ENCODE peak calls at places on chromosomes 5 and 9, in four cellular contexts. P is activated naive CD4-positive, alpha-beta T cell treated with Interleukin-2 at 50 U/mL for 16 hours; L is stimulated activated CD4-positive, alpha-beta T cell treated with anti-CD3 and anti-CD28 coated beads, Interleukin-4, amount 100 ng/mL, for 4 hours; E is neural progenitor cell. H is an unnamed sample.

GRCh38 chr9:33166263-33167083 is 663 bp downstream of the B4GALT1 start:
- DNase-seq in E (peak; percentile 21), L (peak; percentile 29), P (peak; percentile 24), H (peak; percentile 66)

GRCh38 chr5:68086857-68087256 is 128.7 kb upstream of the PIK3R1 start:
- DNase-seq in E (no peak), L (no peak), P (no peak), H (no peak)

GRCh38 chr9:115158666-115159481 is 40.9 kb upstream of the TNC start:
- DNase-seq in E (no peak), P (no peak), L (no peak), H (no peak)

GRCh38 chr9:92970467-92970923 is 23.2 kb downstream of the FGD3 start:
- DNase-seq in L (no peak), E (peak; percentile 91), P (peak; percentile 13), H (peak; percentile 56)

GRCh38 chr9:103168254-103168653 is 173.1 kb downstream of the CYLC2 start:
- DNase-seq in E (no peak), L (no peak), P (no peak), H (no peak)

GRCh38 chr9:71984388-71985069 is 73.1 kb downstream of the C9orf85 start:
- DNase-seq in E (no peak), P (no peak), L (no peak), H (no peak)

GRCh38 chr9:80143899-80144298 is 572.1 kb downstream of the TLE4 start:
- DNase-seq in L (no peak), P (no peak), E (no peak), H (no peak)

GRCh38 chr5:17401509-17402290 is 96.3 kb upstream of the TAF11L2 start:
- DNase-seq in E (peak; percentile 68), L (no peak), P (no peak), H (no peak)

GRCh38 chr5:56833325-56833724 is 18.0 kb downstream of the MAP3K1 start:
- DNase-seq in E (no peak), L (peak; percentile 18), P (peak; percentile 15), H (peak; percentile 68)

GRCh38 chr5:157468293-157468965 is 8.4 kb downstream of the NIPAL4 start:
- DNase-seq in E (no peak), P (no peak), L (no peak), H (no peak)

GRCh38 chr9:93792358-93792757 is 162.8 kb downstream of the BARX1 start:
- DNase-seq in P (no peak), E (no peak), L (no peak), H (no peak)

GRCh38 chr5:35884125-35884788 is 27.6 kb downstream of the IL7R start:
- DNase-seq in L (no peak), E (no peak), P (no peak), H (no peak)

GRCh38 chr5:30502277-30502676 is 691.2 kb upstream of the CDH6 start:
- DNase-seq in L (no peak), P (no peak), E (no peak), H (no peak)

GRCh38 chr5:87004101-87004500 is 263.6 kb upstream of the RASA1 start:
- DNase-seq in L (no peak), P (no peak), E (no peak), H (no peak)

GRCh38 chr9:76905661-76905983 is 292 bp downstream of the PRUNE2 start:
- DNase-seq in P (no peak), E (no peak), L (no peak), H (no peak)

GRCh38 chr9:123724211-123724831 is 205.6 kb downstream of the DENND1A start:
- DNase-seq in P (no peak), L (no peak), E (no peak), H (no peak)